ENCODE peak calls at places on chromosome 14, in seven cellular contexts. G is IMR-90, J is right atrium auricular region, W is heart right ventricle, H is psoas muscle, N is neural progenitor cell, Y is esophagus squamous epithelium. I is an unnamed sample.

GRCh38 chr14:89826581-89826980 is 127.9 kb downstream of the EFCAB11 start:
- DNase-seq in N (no peak), H (no peak), J (no peak), W (no peak), Y (no peak), G (peak; percentile 22), I (no peak)

GRCh38 chr14:49989980-49990379 is 97.1 kb downstream of the ARF6 start:
- DNase-seq in G (no peak), J (no peak), N (no peak), W (no peak), H (no peak), Y (no peak), I (no peak)

GRCh38 chr14:36317650-36318049 is 2.8 kb downstream of the MBIP start:
- DNase-seq in J (no peak), H (no peak), Y (no peak), G (peak; percentile 11), N (no peak), W (no peak), I (no peak)

GRCh38 chr14:44981198-44981597 is 19.2 kb downstream of the TOGARAM1 start:
- DNase-seq in H (no peak), N (no peak), G (no peak), J (no peak), Y (no peak), W (no peak), I (no peak)

GRCh38 chr14:85533821-85534271 is 3.9 kb downstream of the FLRT2 start:
- DNase-seq in N (no peak), G (peak; percentile 15), H (peak; percentile 23), Y (no peak), J (no peak), W (no peak), I (no peak)

GRCh38 chr14:92481386-92481785 is 32.2 kb upstream of the RIN3 start:
- DNase-seq in W (no peak), G (peak; percentile 64), N (no peak), Y (no peak), H (no peak), J (peak; percentile 48), I (no peak)

GRCh38 chr14:84181072-84181471 is 1348.9 kb upstream of the FLRT2 start:
- DNase-seq in J (no peak), W (no peak), G (no peak), Y (no peak), N (no peak), H (no peak), I (no peak)

GRCh38 chr14:36996133-36996856 is 176.1 kb downstream of the SLC25A21 start:
- DNase-seq in H (no peak), J (no peak), G (peak; percentile 68), W (no peak), Y (no peak), N (no peak), I (peak; percentile 7)

GRCh38 chr14:24032727-24033418 is 18.9 kb upstream of the CARMIL3 start:
- DNase-seq in N (no peak), J (peak; percentile 71), H (no peak), W (no peak), Y (no peak), G (peak; percentile 79), I (peak; percentile 19)

GRCh38 chr14:70718383-70719123 is 76.8 kb downstream of the TTC9 start:
- DNase-seq in H (no peak), G (no peak), J (no peak), Y (no peak), W (no peak), N (no peak), I (no peak)

GRCh38 chr14:98931911-98932310 is 340.1 kb downstream of the BCL11B start:
- DNase-seq in G (no peak), Y (no peak), N (no peak), W (no peak), H (no peak), J (no peak), I (no peak)

GRCh38 chr14:36215217-36215598 is 38.7 kb upstream of the PTCSC3 start:
- DNase-seq in H (no peak), Y (no peak), N (peak; percentile 45), W (no peak), J (no peak), G (no peak), I (no peak)

GRCh38 chr14:54450535-54450934 is 9.4 kb upstream of the CNIH1 start:
- DNase-seq in G (peak; percentile 60), H (no peak), J (no peak), W (no peak), N (no peak), Y (no peak), I (peak; percentile 56)

GRCh38 chr14:101442451-101442850 is 118.8 kb upstream of the DIO3 start:
- DNase-seq in W (no peak), G (no peak), N (no peak), H (no peak), J (peak; percentile 44), Y (no peak), I (no peak)

GRCh38 chr14:92687681-92688433 is 60.6 kb downstream of the LGMN start:
- DNase-seq in N (peak; percentile 76), W (peak; percentile 57), H (peak; percentile 43), Y (no peak), G (no peak), J (no peak), I (no peak)

GRCh38 chr14:20556500-20557211 is 4.2 kb downstream of the RNASE9 start:
- DNase-seq in H (no peak), W (no peak), N (no peak), G (no peak), J (no peak), Y (no peak), I (no peak)

GRCh38 chr14:75460402-75460801 is 32.6 kb downstream of the JDP2 start:
- DNase-seq in J (no peak), N (no peak), W (no peak), G (no peak), H (no peak), Y (no peak), I (no peak)

GRCh38 chr14:60642270-60642789 is 6.9 kb downstream of the SIX1 start:
- DNase-seq in H (peak; percentile 39), W (no peak), G (no peak), Y (no peak), N (peak; percentile 90), J (no peak), I (no peak)

GRCh38 chr14:104871145-104871655 is 6.1 kb downstream of the CEP170B start:
- DNase-seq in H (no peak), G (no peak), J (no peak), W (no peak), Y (no peak), N (no peak), I (no peak)

GRCh38 chr14:104384776-104385071 is 194.8 kb upstream of the C14orf180 start:
- DNase-seq in W (no peak), H (no peak), N (no peak), J (no peak), Y (no peak), G (no peak), I (no peak)

GRCh38 chr14:56899829-56900228 is 89.5 kb upstream of the OTX2 start:
- DNase-seq in H (no peak), W (no peak), N (peak; percentile 58), Y (no peak), J (no peak), G (no peak), I (no peak)

GRCh38 chr14:56902413-56902812 is 92.1 kb upstream of the OTX2 start:
- DNase-seq in J (no peak), Y (no peak), G (no peak), N (peak; percentile 67), H (no peak), W (no peak), I (no peak)

GRCh38 chr14:56903304-56904021 is 93.2 kb upstream of the OTX2 start:
- DNase-seq in J (no peak), W (no peak), G (no peak), H (no peak), Y (no peak), N (peak; percentile 26), I (no peak)

DNA sequence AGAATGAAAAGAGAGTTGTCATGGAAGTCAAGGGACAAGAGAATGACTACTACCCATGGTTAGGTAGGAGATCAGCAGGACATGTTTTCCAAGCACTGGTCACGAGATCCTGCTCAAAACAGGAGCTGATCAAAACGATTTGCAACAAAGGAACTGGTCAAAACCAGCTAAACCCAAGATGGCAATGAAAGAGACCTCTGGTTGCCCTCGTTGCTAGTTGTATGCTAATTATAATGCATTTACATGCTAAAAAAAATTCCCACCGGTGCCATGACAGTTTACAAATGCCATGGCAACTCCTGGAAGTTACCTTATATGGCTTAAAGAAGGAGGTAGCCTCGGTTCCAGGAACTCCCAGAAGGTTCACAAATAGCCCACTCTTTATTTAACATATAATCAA is 95.0 kb upstream of the OTX2 start:
- DNase-seq in H (no peak), Y (no peak), W (no peak), G (no peak), N (no peak), J (no peak), I (no peak)
- H3K4me3 ChIP-seq in H (no peak overlapping the region), Y (no peak overlapping the region), W (no peak overlapping the region), G (no peak overlapping the region), N (no peak overlapping the region), J (no peak overlapping the region), I (no peak overlapping the region)

DNA sequence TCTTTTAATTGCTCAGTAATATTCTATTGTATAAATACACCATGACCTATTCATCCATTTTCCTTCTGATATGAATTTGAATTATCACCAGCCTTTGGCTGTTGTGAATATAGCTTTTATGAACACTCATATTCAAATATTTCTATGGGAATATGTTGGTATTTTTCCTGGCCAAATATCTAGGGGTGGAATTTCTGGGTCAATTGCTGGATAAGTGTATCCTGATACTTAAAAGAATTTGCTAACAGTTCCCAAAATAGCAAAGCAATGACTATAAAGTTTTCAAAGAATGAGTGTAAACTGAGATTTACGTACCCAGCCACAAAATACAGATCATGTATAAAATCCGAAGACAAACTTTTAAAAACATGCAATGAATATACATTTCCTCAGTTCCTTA is 148.7 kb upstream of the CLEC14A start:
- DNase-seq in W (no peak), J (no peak), N (no peak), G (peak; percentile 66), Y (no peak), H (no peak), I (no peak)
- H3K27me3 ChIP-seq in W (no peaks in the 10 kb centered on the region), J (no peaks in the 10 kb centered on the region), N (no peaks in the 10 kb centered on the region), G (no peaks in the 10 kb centered on the region), Y (no peaks in the 10 kb centered on the region), H (no peaks in the 10 kb centered on the region), I (no peaks in the 10 kb centered on the region)

GRCh38 chr14:102629011-102629444 is 36.6 kb downstream of the RCOR1 start:
- DNase-seq in N (no peak), J (no peak), H (no peak), W (no peak), Y (no peak), G (no peak), I (no peak)

GRCh38 chr14:102629700-102630365 is 37.4 kb downstream of the RCOR1 start:
- DNase-seq in J (no peak), H (no peak), N (peak; percentile 21), W (no peak), G (peak; percentile 25), Y (no peak), I (no peak)

GRCh38 chr14:102625564-102626296 is 33.3 kb downstream of the RCOR1 start:
- DNase-seq in H (no peak), W (no peak), G (no peak), Y (no peak), N (no peak), J (no peak), I (no peak)

GRCh38 chr14:102630405-102630804 is 38.0 kb downstream of the RCOR1 start:
- DNase-seq in G (no peak), H (no peak), Y (no peak), W (no peak), J (no peak), N (no peak), I (no peak)

GRCh38 chr14:102626530-102626929 is 34.1 kb downstream of the RCOR1 start:
- DNase-seq in N (no peak), Y (no peak), H (no peak), W (no peak), J (no peak), G (no peak), I (no peak)
- TF ChIP-seq CTCF in N (peak; percentile 11), Y (no peak), H (no peak), W (no peak), J (no peak), G (no peak), I (no peak)

GRCh38 chr14:100410056-100410565 is 87.0 kb downstream of the SLC25A47 start:
- DNase-seq in Y (no peak), J (no peak), N (peak; percentile 49), G (peak; percentile 67), H (no peak), W (no peak), I (no peak)
- H3K4me3 ChIP-seq in Y (no peak overlapping the region), J (no peak overlapping the region), N (no peak overlapping the region), G (no peak overlapping the region), H (no peak overlapping the region), W (no peak overlapping the region), I (no peak overlapping the region)

I was measured in BJ.